ENCODE peak calls at places on chromosome 5, in ten cellular contexts. V is cardiac muscle cell, J is astrocyte, C is transverse colon, I is A549, K is PC-3, N is suprapubic skin, U is tibial nerve, Z is neural progenitor cell, G is mucosa of descending colon. R is an unnamed sample. For H3K4me1, the result is how much of the 10 kb centered on the place peaks cover.

GRCh38 chr5:96881511-96882115 is 5.3 kb downstream of the ERAP2 start:
- DNase-seq in I (no peak), Z (no peak), V (peak), N (no peak), G (no peak), C (no peak), U (no peak), J (peak), K (peak), R (no peak)

GRCh38 chr5:50978903-50979302 is 312.5 kb downstream of the PARP8 start:
- DNase-seq in N (no peak), V (no peak), J (no peak), G (no peak), I (no peak), Z (no peak), C (no peak), U (no peak), K (no peak), R (no peak)

GRCh38 chr5:56759521-56759920 is 55.8 kb upstream of the MAP3K1 start:
- DNase-seq in Z (no peak), C (no peak), G (no peak), I (no peak), J (no peak), N (no peak), V (no peak), U (no peak), K (peak), R (no peak)

GRCh38 chr5:61731946-61732314 is 399.9 kb downstream of the ZSWIM6 start:
- DNase-seq in C (no peak), J (no peak), V (no peak), U (no peak), Z (no peak), N (no peak), K (no peak), I (no peak), G (no peak), R (no peak)

GRCh38 chr5:68484307-68485068 is 268.9 kb downstream of the PIK3R1 start:
- DNase-seq in V (peak), Z (no peak), U (no peak), G (no peak), J (peak), C (no peak), K (no peak), N (no peak), I (no peak), R (no peak)

GRCh38 chr5:140801494-140801841 is 611 bp downstream of the PCDHA3 start:
- DNase-seq in I (peak), J (no peak), Z (no peak), C (no peak), U (no peak), K (no peak), N (no peak), G (no peak), V (no peak), R (no peak)

GRCh38 chr5:123746683-123747360 is 234.8 kb downstream of the CSNK1G3 start:
- DNase-seq in N (no peak), I (no peak), U (no peak), G (no peak), C (no peak), V (no peak), K (no peak), J (no peak), Z (no peak), R (no peak)

GRCh38 chr5:95884021-95884333 is 61.5 kb upstream of the GLRX start:
- DNase-seq in C (no peak), V (peak), J (no peak), G (no peak), Z (no peak), N (no peak), K (peak), I (no peak), U (no peak), R (no peak)

GRCh38 chr5:66742083-66742895 is 146.1 kb downstream of the MAST4 start:
- DNase-seq in U (no peak), N (no peak), G (peak), C (peak), V (no peak), I (peak), K (no peak), J (no peak), Z (peak), R (no peak)

GRCh38 chr5:177446184-177447065 is at the start of gene PRR7:
- DNase-seq in G (peak), K (peak), I (peak), C (peak), J (peak), Z (peak), U (no peak), V (peak), N (peak), R (peak)

GRCh38 chr5:42392917-42393316 is 30.3 kb upstream of the GHR start:
- DNase-seq in V (no peak), G (no peak), I (no peak), K (no peak), U (no peak), Z (no peak), J (no peak), N (no peak), C (no peak), R (no peak)

GRCh38 chr5:145101246-145101645 is 733.9 kb downstream of the PRELID2 start:
- DNase-seq in I (peak), Z (peak), N (no peak), J (no peak), U (no peak), V (no peak), C (no peak), K (peak), G (no peak), R (peak)

GRCh38 chr5:168215646-168216045 is 75.8 kb upstream of the WWC1 start:
- DNase-seq in G (peak), Z (peak), V (no peak), J (no peak), U (no peak), I (no peak), K (no peak), C (peak), N (no peak), R (no peak)

GRCh38 chr5:138925090-138925635 is 50.0 kb upstream of the LRRTM2 start:
- DNase-seq in J (no peak), Z (no peak), I (no peak), V (peak), U (no peak), G (no peak), N (no peak), C (no peak), K (no peak), R (no peak)

GRCh38 chr5:125012727-125013451 is 266.4 kb upstream of the ZNF608 start:
- DNase-seq in J (no peak), K (no peak), Z (no peak), N (no peak), U (no peak), I (no peak), G (no peak), V (no peak), C (no peak), R (peak)

GRCh38 chr5:113463032-113463431 is 25.2 kb downstream of the MCC start:
- DNase-seq in J (no peak), I (no peak), K (no peak), C (no peak), N (no peak), V (no peak), U (no peak), Z (no peak), G (no peak), R (no peak)

GRCh38 chr5:32984851-32985250 is 273.7 kb downstream of the NPR3 start:
- DNase-seq in K (peak), I (no peak), U (no peak), Z (no peak), J (peak), C (no peak), N (no peak), G (no peak), V (no peak), R (no peak)

GRCh38 chr5:138601444-138601843 is 26.2 kb upstream of the HSPA9 start:
- DNase-seq in J (no peak), I (peak), K (no peak), C (peak), G (no peak), N (peak), U (no peak), Z (no peak), V (peak), R (no peak)

GRCh38 chr5:148391422-148391821 is 7.7 kb downstream of the FBXO38 start:
- DNase-seq in C (no peak), U (no peak), I (no peak), K (no peak), N (no peak), G (no peak), Z (no peak), V (peak), J (peak), R (no peak)

GRCh38 chr5:1005362-1005851 is 3.2 kb upstream of the NKD2 start:
- DNase-seq in I (no peak), Z (no peak), N (peak), C (no peak), G (peak), K (no peak), J (no peak), V (no peak), U (peak), R (peak)

GRCh38 chr5:169778622-169779596 is 141.8 kb downstream of the DOCK2 start:
- DNase-seq in C (no peak), G (no peak), J (no peak), N (no peak), U (no peak), K (no peak), V (no peak), Z (no peak), I (no peak), R (no peak)

GRCh38 chr5:66989286-66989685 is 207.3 kb downstream of the CD180 start:
- DNase-seq in Z (peak), N (no peak), I (no peak), J (peak), K (no peak), G (no peak), U (no peak), V (peak), C (no peak), R (no peak)

GRCh38 chr5:87125796-87126195 is 141.9 kb upstream of the RASA1 start:
- DNase-seq in N (no peak), G (no peak), I (no peak), Z (no peak), K (no peak), V (no peak), U (no peak), C (no peak), J (peak), R (no peak)

GRCh38 chr5:178149199-178149932 is 4.3 kb downstream of the NHP2 start:
- DNase-seq in G (no peak), Z (no peak), U (no peak), J (peak), I (no peak), V (no peak), K (no peak), C (no peak), N (no peak), R (no peak)

GRCh38 chr5:33675958-33676464 is 215.8 kb downstream of the ADAMTS12 start:
- DNase-seq in N (no peak), V (no peak), U (no peak), I (no peak), C (no peak), J (no peak), K (no peak), G (no peak), Z (no peak), R (no peak)

GRCh38 chr5:141839015-141839513 is 39.1 kb downstream of the PCDH1 start:
- DNase-seq in J (peak), K (no peak), G (no peak), N (no peak), V (no peak), I (no peak), Z (peak), C (no peak), U (no peak), R (no peak)
- H3K4me1 ChIP-seq in J (under half), K (under half), G (under half), N (under half), V (under half), I (under half), Z (half or more), C (under half), U (under half), R (under half)

DNA sequence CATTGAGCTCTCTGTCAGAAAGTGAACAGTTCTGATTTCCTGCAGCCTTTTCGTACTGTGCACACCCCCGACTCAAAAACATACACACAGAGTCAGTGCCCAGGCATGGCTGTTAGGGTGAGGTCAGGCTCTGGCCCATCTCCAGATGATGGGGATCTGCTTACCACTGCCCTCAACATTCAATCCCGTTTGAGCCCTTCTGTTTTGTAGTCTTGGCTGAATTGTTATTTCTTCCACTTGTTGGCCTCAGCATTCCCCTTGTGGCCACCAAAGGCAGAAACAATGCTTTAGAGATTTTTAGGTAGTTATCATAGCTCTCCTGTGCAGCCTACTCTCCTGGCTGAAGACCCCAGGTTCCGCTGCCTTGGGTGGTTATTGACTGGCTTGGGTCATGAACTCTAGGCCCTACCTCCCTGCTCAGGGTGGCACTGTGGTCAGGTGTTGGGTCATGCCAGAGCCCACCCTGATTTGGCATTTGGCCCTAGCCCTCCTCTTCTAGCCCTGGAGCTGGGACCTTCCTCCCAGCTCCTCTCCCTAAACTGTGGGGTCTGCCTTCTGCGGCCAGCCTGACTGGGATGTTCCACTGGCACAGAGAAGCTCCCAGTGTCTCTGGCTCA is 7.8 kb upstream of the MYOZ3 start:
- DNase-seq in N (no peak), C (no peak), K (peak), I (no peak), G (no peak), J (peak), V (peak), Z (no peak), U (no peak), R (no peak)
- TF ChIP-seq CTCF in N (no peak), C (no peak), K (peak), I (no peak), G (no peak), J (peak), V (peak), Z (no peak), U (no peak), R (peak)

GRCh38 chr5:132430736-132431135 is 59.8 kb downstream of the IRF1 start:
- DNase-seq in J (no peak), Z (no peak), N (no peak), V (no peak), G (no peak), U (no peak), C (peak), K (no peak), I (no peak), R (no peak)
- H3K4me1 ChIP-seq in J (under half), Z (under half), N (half or more), V (under half), G (half or more), U (under half), C (half or more), K (under half), I (under half), R (under half)

GRCh38 chr5:39106332-39106731 is 32.1 kb upstream of the RICTOR start:
- DNase-seq in N (no peak), I (peak), K (peak), J (no peak), G (no peak), U (no peak), Z (no peak), V (peak), C (no peak), R (no peak)
- TF ChIP-seq CTCF in N (no peak), I (peak), K (peak), J (peak), G (no peak), U (peak), Z (peak), V (peak), C (no peak), R (peak)

GRCh38 chr5:74822288-74822687 is 43.9 kb downstream of the FAM169A start:
- DNase-seq in Z (no peak), V (no peak), K (peak), J (no peak), G (no peak), U (no peak), C (no peak), N (no peak), I (no peak), R (no peak)
- H3K4me1 ChIP-seq in Z (under half), V (under half), K (under half), J (under half), G (under half), U (under half), C (under half), N (under half), I (under half), R (under half)

DNA sequence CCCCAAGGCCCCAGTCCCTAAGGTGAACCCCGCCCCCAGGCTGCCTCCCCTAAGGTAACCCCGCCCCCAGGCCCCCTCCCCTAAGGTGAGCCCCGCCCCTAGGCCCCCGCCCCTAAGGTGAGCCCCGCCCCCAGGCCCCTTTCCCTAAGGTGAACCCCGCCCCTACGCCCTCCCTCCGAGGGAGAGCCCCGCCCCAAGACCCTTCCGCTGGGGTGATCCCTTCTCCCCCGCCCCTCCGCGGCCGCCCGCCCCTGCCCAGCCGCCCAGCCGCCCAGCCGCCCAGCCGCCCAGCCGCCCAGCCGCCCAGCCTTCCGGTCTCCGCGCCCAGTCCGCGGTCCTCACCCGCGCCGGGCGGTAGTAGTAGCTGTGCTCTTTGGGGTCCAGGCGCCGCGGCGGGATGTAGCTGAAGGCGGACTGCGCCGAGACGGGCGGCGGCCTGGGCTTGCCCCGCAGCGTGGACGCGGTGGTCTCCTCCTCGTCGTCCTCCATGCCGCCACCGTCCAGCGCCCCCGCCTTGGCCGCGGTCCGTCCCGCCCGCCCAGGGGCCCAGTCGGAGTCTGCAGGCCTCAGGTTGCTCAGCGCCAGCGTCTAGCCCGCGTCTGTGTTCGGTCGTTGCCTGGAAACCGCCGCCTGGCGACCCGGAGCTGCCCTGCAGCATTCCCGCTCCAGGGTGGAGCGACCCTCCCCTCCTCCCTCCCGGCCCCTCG is at the start of gene CFAP90:
- DNase-seq in N (peak), U (no peak), J (peak), K (peak), V (peak), G (peak), C (peak), I (peak), Z (peak), R (peak)
- TF ChIP-seq CTCF in N (peak), U (no peak), J (peak), K (peak), V (peak), G (no peak), C (peak), I (no peak), Z (peak), R (peak)

R was measured in Caco-2.